ENCODE peak calls at places on chromosomes 16 and 17, in seven cellular contexts. Z is COR-L47; I is kidney; T is SHP77; K is activated CD8-positive, alpha-beta memory T cell treated with anti-CD3 and anti-CD28 coated beads for 48 hours; Q is A549; W is memory B cell. M is an unnamed sample.
A peak's percentile ranks its signal among the peaks of the same experiment; 100 is the strongest.

GRCh38 chr16:27737513-27737912 is 187.6 kb downstream of the KATNIP start:
- DNase-seq in K (no peak), T (no peak), Z (no peak), Q (no peak), I (no peak), W (no peak), M (no peak)

GRCh38 chr17:7293821-7294613 is 422 bp downstream of the YBX2 start:
- DNase-seq in K (no peak), Q (no peak), W (no peak), Z (no peak), T (no peak), I (peak; percentile 87), M (no peak)

GRCh38 chr17:17381438-17382059 is 78.4 kb downstream of the NT5M start:
- DNase-seq in Z (no peak), I (no peak), Q (no peak), K (no peak), W (no peak), T (no peak), M (no peak)

GRCh38 chr17:42315402-42316156 is 27.3 kb downstream of the STAT5A start:
- DNase-seq in T (no peak), I (no peak), K (no peak), Z (no peak), W (peak; percentile 65), Q (no peak), M (no peak)

GRCh38 chr16:1494129-1494640 is 1.0 kb downstream of the TELO2 start:
- DNase-seq in W (no peak), T (no peak), K (no peak), Z (peak; percentile 29), I (peak; percentile 88), Q (peak; percentile 69), M (peak; percentile 24)

GRCh38 chr16:65934443-65934842 is 432.0 kb upstream of the CDH5 start:
- DNase-seq in I (no peak), K (no peak), Q (no peak), Z (no peak), W (no peak), T (no peak), M (no peak)

GRCh38 chr17:76493505-76494167 is 7.6 kb downstream of the RHBDF2 start:
- DNase-seq in W (no peak), Q (no peak), K (no peak), Z (no peak), I (no peak), T (no peak), M (no peak)

GRCh38 chr17:81399481-81400153 is 4.4 kb downstream of the BAHCC1 start:
- DNase-seq in Z (no peak), Q (no peak), K (no peak), T (no peak), W (no peak), I (no peak), M (no peak)

GRCh38 chr16:81610936-81611335 is 166.3 kb downstream of the CMIP start:
- DNase-seq in K (no peak), W (no peak), Q (no peak), Z (no peak), I (no peak), T (no peak), M (no peak)

GRCh38 chr17:31588034-31588433 is 196.6 kb downstream of the RAB11FIP4 start:
- DNase-seq in T (no peak), Z (no peak), W (no peak), I (no peak), K (no peak), Q (no peak), M (no peak)

GRCh38 chr16:75108792-75109731 is 7.5 kb downstream of the LDHD start:
- DNase-seq in W (peak; percentile 27), T (peak; percentile 90), I (peak; percentile 97), K (peak; percentile 63), Q (peak; percentile 46), Z (no peak), M (no peak)

GRCh38 chr16:88560722-88561484 is 9.3 kb upstream of the ZC3H18 start:
- DNase-seq in Z (no peak), W (no peak), I (no peak), Q (no peak), T (no peak), K (no peak), M (no peak)

GRCh38 chr16:85729452-85729851 is 21.4 kb downstream of the C16orf74 start:
- DNase-seq in I (no peak), T (no peak), Q (no peak), Z (no peak), W (no peak), K (no peak), M (no peak)

GRCh38 chr17:56440391-56440790 is 153.1 kb upstream of the NOG start:
- DNase-seq in W (no peak), T (no peak), Q (no peak), Z (no peak), K (no peak), I (no peak), M (no peak)

M was measured in NCI-H2081.